ENCODE peak calls at places on chromosomes 5 and 9, in five cellular contexts. O is mammary epithelial cell, J is right atrium auricular region, U is RWPE2, Z is SK-N-SH. B is an unnamed sample.

GRCh38 chr5:51397996-51398395 is 14.7 kb downstream of the ISL1 start:
- DNase-seq in O (no peak), J (no peak), U (no peak), Z (no peak), B (no peak)

GRCh38 chr5:143506881-143507552 is 103.5 kb upstream of the NR3C1 start:
- DNase-seq in O (peak; percentile 90), J (no peak), U (no peak), Z (no peak), B (no peak)

GRCh38 chr5:20020235-20020634 is 32.2 kb upstream of the CDH18 start:
- DNase-seq in O (no peak), J (no peak), U (no peak), Z (no peak), B (no peak)

GRCh38 chr5:98769006-98769255 is 4.5 kb upstream of the RGMB start:
- DNase-seq in O (no peak), J (no peak), U (no peak), Z (peak; percentile 83), B (peak; percentile 79)

GRCh38 chr5:82151622-82152021 is 126.5 kb downstream of the RPS23 start:
- DNase-seq in O (peak; percentile 3), J (no peak), U (no peak), Z (no peak), B (no peak)

GRCh38 chr5:56340196-56340980 is 107.3 kb upstream of the ANKRD55 start:
- DNase-seq in O (peak; percentile 30), J (no peak), U (no peak), Z (no peak), B (no peak)

GRCh38 chr5:123083298-123083697 is 5.7 kb upstream of the PRDM6 start:
- DNase-seq in O (no peak), J (no peak), U (no peak), Z (no peak), B (no peak)

GRCh38 chr9:137128158-137129088 is 10.5 kb upstream of the GRIN1 start:
- DNase-seq in O (no peak), J (no peak), U (no peak), Z (peak; percentile 14), B (peak; percentile 70)

GRCh38 chr9:135339378-135339973 is 140.1 kb upstream of the PPP1R26 start:
- DNase-seq in O (no peak), J (no peak), U (peak; percentile 46), Z (no peak), B (peak; percentile 57)

GRCh38 chr9:7653262-7653661 is 146.3 kb downstream of the DMAC1 start:
- DNase-seq in O (no peak), J (no peak), U (no peak), Z (no peak), B (no peak)

GRCh38 chr5:146817973-146818372 is 60.6 kb downstream of the PPP2R2B start:
- DNase-seq in O (no peak), J (no peak), U (no peak), Z (no peak), B (no peak)

GRCh38 chr5:107517185-107517868 is 153.4 kb downstream of the EFNA5 start:
- DNase-seq in O (peak; percentile 33), J (no peak), U (no peak), Z (no peak), B (no peak)

DNA sequence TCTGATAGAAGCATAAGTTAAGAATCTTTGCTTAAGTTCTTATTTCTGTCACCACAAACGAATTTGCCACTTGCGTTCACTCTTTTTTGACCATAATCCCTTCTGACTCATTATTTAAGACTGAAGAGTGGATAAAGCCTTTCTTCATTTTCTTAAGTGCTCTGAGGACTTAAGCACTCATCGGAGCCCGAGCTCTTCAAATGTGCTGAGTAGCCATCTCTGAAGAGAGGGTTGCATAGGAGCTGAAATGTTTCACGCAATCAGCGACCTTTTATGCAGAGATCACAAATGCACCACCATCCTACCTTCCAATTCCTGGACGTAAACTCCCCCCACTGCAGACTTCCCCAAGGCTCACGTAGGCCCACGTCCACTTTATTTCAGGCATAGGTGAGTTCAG is 699.2 kb downstream of the IRX1 start:
- DNase-seq in O (no peak), J (no peak), U (no peak), Z (no peak), B (no peak)
- H3K27ac ChIP-seq in O (no peak overlapping the region), J (no peak overlapping the region), U (no peak overlapping the region), Z (no peak overlapping the region), B (no peak overlapping the region)

GRCh38 chr9:125878241-125878640 is 131.1 kb downstream of the PBX3 start:
- DNase-seq in O (no peak), J (no peak), U (no peak), Z (no peak), B (no peak)

GRCh38 chr9:125888220-125888619 is 141.0 kb downstream of the PBX3 start:
- DNase-seq in O (peak; percentile 70), J (no peak), U (no peak), Z (no peak), B (no peak)

GRCh38 chr9:125886365-125886764 is 139.2 kb downstream of the PBX3 start:
- DNase-seq in O (no peak), J (no peak), U (no peak), Z (no peak), B (no peak)

GRCh38 chr9:125884196-125884595 is 137.0 kb downstream of the PBX3 start:
- DNase-seq in O (no peak), J (no peak), U (no peak), Z (no peak), B (no peak)

GRCh38 chr9:125883548-125883947 is 136.4 kb downstream of the PBX3 start:
- DNase-seq in O (no peak), J (no peak), U (no peak), Z (no peak), B (no peak)
- H3K27ac ChIP-seq in O (no peak overlapping the region), J (peak overlapping the region; percentile 17), U (no peak overlapping the region), Z (peak overlapping the region; percentile 3), B (no peak overlapping the region)

GRCh38 chr9:94867281-94867841 is 140.9 kb downstream of the AOPEP start:
- DNase-seq in O (peak; percentile 77), J (peak; percentile 86), U (no peak), Z (peak; percentile 17), B (peak; percentile 82)
- H3K27ac ChIP-seq in O (peak overlapping the region; percentile 88), J (peak overlapping the region; percentile 86), U (peak overlapping the region; percentile 97), Z (peak overlapping the region; percentile 100), B (peak overlapping the region; percentile 75)

GRCh38 chr9:110650261-110650660 is 18.3 kb upstream of the MUSK start:
- DNase-seq in O (no peak), J (no peak), U (no peak), Z (no peak), B (no peak)
- H3K27ac ChIP-seq in O (no peak overlapping the region), J (peak overlapping the region; percentile 65), U (peak overlapping the region; percentile 10), Z (peak overlapping the region; percentile 34), B (no peak overlapping the region)

GRCh38 chr9:120894404-120895226 is 17.6 kb upstream of the PHF19 start:
- DNase-seq in O (no peak), J (peak; percentile 67), U (no peak), Z (no peak), B (no peak)
- H3K27ac ChIP-seq in O (no peak overlapping the region), J (peak overlapping the region; percentile 81), U (no peak overlapping the region), Z (no peak overlapping the region), B (peak overlapping the region; percentile 33)

GRCh38 chr9:116365056-116365471 is 211.5 kb downstream of the PAPPA start:
- DNase-seq in O (peak; percentile 17), J (peak; percentile 64), U (no peak), Z (peak; percentile 72), B (no peak)
- H3K27ac ChIP-seq in O (no peak overlapping the region), J (peak overlapping the region; percentile 53), U (no peak overlapping the region), Z (peak overlapping the region; percentile 26), B (no peak overlapping the region)

DNA sequence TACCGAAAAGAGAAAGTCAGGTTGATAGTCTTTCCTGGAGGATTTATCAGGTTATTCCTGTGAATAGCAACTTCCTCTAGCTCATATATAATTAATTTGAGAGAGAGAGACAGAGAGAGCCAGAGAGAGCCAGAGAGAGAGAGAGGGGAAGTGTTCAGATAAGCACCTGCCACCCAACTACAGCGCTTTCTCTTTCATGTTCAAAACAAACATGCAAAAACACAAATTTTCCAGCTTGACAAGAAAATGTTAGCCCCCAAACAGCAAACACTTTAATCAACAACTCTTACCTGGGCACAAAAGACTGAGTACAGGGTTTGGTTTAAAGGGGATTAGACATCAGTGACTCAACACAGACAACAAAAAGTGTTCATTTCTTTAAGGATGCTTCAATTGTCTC is 61.7 kb upstream of the PLPP6 start:
- DNase-seq in O (no peak), J (no peak), U (no peak), Z (no peak), B (no peak)
- H3K27ac ChIP-seq in O (no peak overlapping the region), J (no peak overlapping the region), U (no peak overlapping the region), Z (no peak overlapping the region), B (no peak overlapping the region)

DNA sequence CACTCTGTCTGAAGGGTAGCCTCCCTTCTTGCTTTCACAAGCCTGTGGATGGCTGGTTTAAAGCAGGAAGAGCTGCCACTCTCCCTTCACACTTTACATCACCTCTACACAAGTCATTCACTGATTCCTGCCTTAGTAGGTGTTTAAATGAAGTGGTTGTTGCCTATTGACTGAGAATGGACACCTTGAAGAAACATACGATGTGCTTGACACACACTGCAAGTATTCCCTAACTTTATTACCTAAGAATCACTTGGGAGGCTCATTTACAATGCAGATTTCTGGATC is 230.5 kb downstream of the PIK3R1 start:
- DNase-seq in O (no peak), J (no peak), U (no peak), Z (no peak), B (no peak)
- H3K27ac ChIP-seq in O (no peak overlapping the region), J (no peak overlapping the region), U (no peak overlapping the region), Z (no peak overlapping the region), B (no peak overlapping the region)

DNA sequence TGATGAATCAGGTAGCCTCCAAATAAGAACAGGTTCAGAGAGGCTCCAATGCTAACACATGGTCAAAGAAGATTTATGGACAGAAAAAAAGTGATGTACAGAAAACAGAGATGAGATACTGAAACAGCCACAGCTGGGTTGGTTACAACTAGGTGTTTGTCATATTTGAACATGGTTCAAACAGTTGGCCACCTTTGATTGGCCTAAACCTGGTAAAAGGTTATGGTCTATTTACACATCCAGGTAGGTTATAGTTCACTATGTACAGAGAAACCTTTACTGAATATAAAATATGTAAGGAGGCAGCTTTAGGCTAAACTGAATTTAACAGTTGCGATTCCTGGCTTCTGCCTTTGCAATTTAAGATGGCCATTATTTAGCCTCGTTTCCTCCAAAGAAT is 134.0 kb upstream of the ZNF366 start:
- DNase-seq in O (no peak), J (no peak), U (no peak), Z (no peak), B (no peak)
- H3K27ac ChIP-seq in O (no peak overlapping the region), J (no peak overlapping the region), U (no peak overlapping the region), Z (no peak overlapping the region), B (no peak overlapping the region)

GRCh38 chr5:17154211-17154996 is 63.0 kb upstream of the BASP1 start:
- DNase-seq in O (peak; percentile 91), J (no peak), U (no peak), Z (no peak), B (no peak)
- H3K27ac ChIP-seq in O (peak overlapping the region; percentile 67), J (no peak overlapping the region), U (peak overlapping the region; percentile 79), Z (no peak overlapping the region), B (no peak overlapping the region)

B was measured in left lung.